ENCODE peak calls at places on chromosomes 13 and 19, in five cellular contexts. One of them, this sample, is unnamed.

GRCh38 chr13:59677966-59678814 is 485.5 kb downstream of the DIAPH3 start:
- DNase-seq in skeletal muscle cell: peak; percentile 26
- DNase-seq in stomach: no peak
- DNase-seq in foreskin fibroblast: peak; percentile 9
- DNase-seq in cardiac fibroblast: peak; percentile 82
- DNase-seq in this sample: no peak

GRCh38 chr19:34380639-34381241 is 15.7 kb downstream of the GPI start:
- DNase-seq in skeletal muscle cell: no peak
- DNase-seq in cardiac fibroblast: no peak
- DNase-seq in stomach: no peak
- DNase-seq in foreskin fibroblast: no peak
- DNase-seq in this sample: no peak

GRCh38 chr13:24050796-24051715 is 109.5 kb upstream of the SPATA13 start:
- DNase-seq in skeletal muscle cell: no peak
- DNase-seq in foreskin fibroblast: no peak
- DNase-seq in stomach: no peak
- DNase-seq in cardiac fibroblast: no peak
- DNase-seq in this sample: no peak

GRCh38 chr19:45472557-45473365 is 5.0 kb downstream of the FOSB start:
- DNase-seq in foreskin fibroblast: no peak
- DNase-seq in skeletal muscle cell: no peak
- DNase-seq in cardiac fibroblast: no peak
- DNase-seq in stomach: no peak
- DNase-seq in this sample: no peak

GRCh38 chr13:100773429-100773828 is 98.8 kb upstream of the TMTC4 start:
- DNase-seq in stomach: no peak
- DNase-seq in cardiac fibroblast: no peak
- DNase-seq in skeletal muscle cell: no peak
- DNase-seq in foreskin fibroblast: no peak
- DNase-seq in this sample: no peak

GRCh38 chr19:35983177-35983576 is 11.8 kb upstream of the SDHAF1 start:
- DNase-seq in cardiac fibroblast: no peak
- DNase-seq in stomach: no peak
- DNase-seq in skeletal muscle cell: no peak
- DNase-seq in foreskin fibroblast: no peak
- DNase-seq in this sample: no peak

GRCh38 chr13:29937836-29938235 is 87.4 kb upstream of the UBL3 start:
- DNase-seq in skeletal muscle cell: no peak
- DNase-seq in stomach: no peak
- DNase-seq in foreskin fibroblast: no peak
- DNase-seq in cardiac fibroblast: no peak
- DNase-seq in this sample: peak; percentile 65

GRCh38 chr13:46810440-46810839 is 13.5 kb upstream of the ESD start:
- DNase-seq in cardiac fibroblast: peak; percentile 62
- DNase-seq in skeletal muscle cell: no peak
- DNase-seq in foreskin fibroblast: no peak
- DNase-seq in stomach: no peak
- DNase-seq in this sample: no peak

GRCh38 chr13:48185018-48185417 is 48.0 kb upstream of the ITM2B start:
- DNase-seq in cardiac fibroblast: peak; percentile 11
- DNase-seq in skeletal muscle cell: no peak
- DNase-seq in foreskin fibroblast: no peak
- DNase-seq in stomach: no peak
- DNase-seq in this sample: no peak

GRCh38 chr13:113789167-113789566 is 30.1 kb downstream of the TMEM255B start:
- DNase-seq in foreskin fibroblast: no peak
- DNase-seq in stomach: no peak
- DNase-seq in skeletal muscle cell: no peak
- DNase-seq in cardiac fibroblast: no peak
- DNase-seq in this sample: no peak

GRCh38 chr19:40622773-40623075 is 21.6 kb downstream of the LTBP4 start:
- DNase-seq in foreskin fibroblast: no peak
- DNase-seq in cardiac fibroblast: no peak
- DNase-seq in stomach: no peak
- DNase-seq in skeletal muscle cell: no peak
- DNase-seq in this sample: no peak

GRCh38 chr19:40625406-40626120 is 24.4 kb downstream of the LTBP4 start:
- DNase-seq in cardiac fibroblast: no peak
- DNase-seq in skeletal muscle cell: no peak
- DNase-seq in foreskin fibroblast: no peak
- DNase-seq in stomach: no peak
- DNase-seq in this sample: no peak

GRCh38 chr19:40621966-40622772 is 21.0 kb downstream of the LTBP4 start:
- DNase-seq in foreskin fibroblast: no peak
- DNase-seq in cardiac fibroblast: no peak
- DNase-seq in stomach: no peak
- DNase-seq in skeletal muscle cell: no peak
- DNase-seq in this sample: no peak

GRCh38 chr19:40621283-40621682 is 20.1 kb downstream of the LTBP4 start:
- DNase-seq in stomach: no peak
- DNase-seq in foreskin fibroblast: no peak
- DNase-seq in skeletal muscle cell: no peak
- DNase-seq in cardiac fibroblast: no peak
- DNase-seq in this sample: no peak

DNA sequence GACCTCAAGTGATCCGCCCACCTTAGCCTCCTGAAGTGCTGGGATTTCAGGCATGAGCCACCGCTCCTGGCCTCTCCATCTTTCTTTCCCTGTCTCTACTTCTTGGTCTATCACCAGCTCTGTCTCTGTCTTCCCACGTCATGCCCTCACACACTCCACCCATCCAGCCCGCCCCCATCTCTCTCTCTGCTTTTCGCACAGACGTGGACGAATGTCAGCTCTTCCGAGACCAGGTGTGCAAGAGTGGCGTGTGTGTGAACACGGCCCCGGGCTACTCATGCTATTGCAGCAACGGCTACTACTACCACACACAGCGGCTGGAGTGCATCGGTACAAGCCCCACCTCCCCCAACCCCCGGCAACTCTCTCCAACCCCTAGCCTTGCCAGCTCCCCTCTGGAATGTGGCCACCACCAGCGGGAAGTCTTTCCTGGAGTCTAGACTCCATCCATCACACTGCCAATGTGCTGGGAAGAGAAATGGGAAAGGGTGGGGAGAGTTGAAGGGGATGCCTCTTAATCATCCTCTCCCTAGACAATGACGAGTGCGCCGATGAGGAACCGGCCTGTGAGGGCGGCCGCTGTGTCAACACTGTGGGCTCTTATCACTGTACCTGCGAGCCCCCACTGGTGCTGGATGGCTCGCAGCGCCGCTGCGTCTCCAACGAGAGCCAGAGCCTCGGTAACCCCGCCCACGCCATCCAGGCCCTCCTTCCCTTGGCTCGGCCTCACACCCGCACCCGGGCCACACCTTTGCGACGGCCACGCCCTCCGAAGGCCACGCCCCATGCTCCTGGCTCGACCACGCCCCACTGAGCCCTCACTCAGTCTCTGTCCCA is 22.5 kb downstream of the LTBP4 start:
- DNase-seq in stomach: no peak
- DNase-seq in cardiac fibroblast: no peak
- DNase-seq in skeletal muscle cell: no peak
- DNase-seq in foreskin fibroblast: no peak
- DNase-seq in this sample: no peak
- H3K4me3 ChIP-seq in stomach: no peak overlapping the region
- H3K4me3 ChIP-seq in cardiac fibroblast: no peak overlapping the region
- H3K4me3 ChIP-seq in skeletal muscle cell: no peak overlapping the region
- H3K4me3 ChIP-seq in foreskin fibroblast: no peak overlapping the region
- H3K4me3 ChIP-seq in this sample: no peak overlapping the region

GRCh38 chr19:1911098-1911497 is 5.9 kb downstream of the ADAT3 start:
- DNase-seq in skeletal muscle cell: no peak
- DNase-seq in cardiac fibroblast: no peak
- DNase-seq in foreskin fibroblast: no peak
- DNase-seq in stomach: no peak
- DNase-seq in this sample: no peak
- H3K4me3 ChIP-seq in skeletal muscle cell: no peak overlapping the region
- H3K4me3 ChIP-seq in cardiac fibroblast: no peak overlapping the region
- H3K4me3 ChIP-seq in foreskin fibroblast: no peak overlapping the region
- H3K4me3 ChIP-seq in stomach: no peak overlapping the region
- H3K4me3 ChIP-seq in this sample: no peak overlapping the region

GRCh38 chr13:21675095-21676007 is 4.5 kb downstream of the FGF9 start:
- DNase-seq in cardiac fibroblast: no peak
- DNase-seq in skeletal muscle cell: no peak
- DNase-seq in stomach: peak; percentile 40
- DNase-seq in foreskin fibroblast: no peak
- DNase-seq in this sample: no peak
- H3K4me3 ChIP-seq in cardiac fibroblast: no peak overlapping the region
- H3K4me3 ChIP-seq in skeletal muscle cell: peak overlapping the region; percentile 32
- H3K4me3 ChIP-seq in stomach: peak overlapping the region; percentile 59
- H3K4me3 ChIP-seq in foreskin fibroblast: peak overlapping the region; percentile 19
- H3K4me3 ChIP-seq in this sample: peak overlapping the region; percentile 50

GRCh38 chr19:38005224-38005614 is 98.2 kb downstream of the SIPA1L3 start:
- DNase-seq in foreskin fibroblast: no peak
- DNase-seq in stomach: no peak
- DNase-seq in skeletal muscle cell: no peak
- DNase-seq in cardiac fibroblast: no peak
- DNase-seq in this sample: no peak

GRCh38 chr19:38003427-38004099 is 96.6 kb downstream of the SIPA1L3 start:
- DNase-seq in stomach: peak; percentile 77
- DNase-seq in foreskin fibroblast: peak; percentile 97
- DNase-seq in skeletal muscle cell: peak; percentile 54
- DNase-seq in cardiac fibroblast: peak; percentile 97
- DNase-seq in this sample: no peak

GRCh38 chr19:38004100-38004504 is 97.1 kb downstream of the SIPA1L3 start:
- DNase-seq in foreskin fibroblast: no peak
- DNase-seq in stomach: no peak
- DNase-seq in cardiac fibroblast: no peak
- DNase-seq in skeletal muscle cell: no peak
- DNase-seq in this sample: no peak

GRCh38 chr19:38006361-38007045 is 99.5 kb downstream of the SIPA1L3 start:
- DNase-seq in cardiac fibroblast: no peak
- DNase-seq in stomach: no peak
- DNase-seq in foreskin fibroblast: no peak
- DNase-seq in skeletal muscle cell: no peak
- DNase-seq in this sample: no peak

DNA sequence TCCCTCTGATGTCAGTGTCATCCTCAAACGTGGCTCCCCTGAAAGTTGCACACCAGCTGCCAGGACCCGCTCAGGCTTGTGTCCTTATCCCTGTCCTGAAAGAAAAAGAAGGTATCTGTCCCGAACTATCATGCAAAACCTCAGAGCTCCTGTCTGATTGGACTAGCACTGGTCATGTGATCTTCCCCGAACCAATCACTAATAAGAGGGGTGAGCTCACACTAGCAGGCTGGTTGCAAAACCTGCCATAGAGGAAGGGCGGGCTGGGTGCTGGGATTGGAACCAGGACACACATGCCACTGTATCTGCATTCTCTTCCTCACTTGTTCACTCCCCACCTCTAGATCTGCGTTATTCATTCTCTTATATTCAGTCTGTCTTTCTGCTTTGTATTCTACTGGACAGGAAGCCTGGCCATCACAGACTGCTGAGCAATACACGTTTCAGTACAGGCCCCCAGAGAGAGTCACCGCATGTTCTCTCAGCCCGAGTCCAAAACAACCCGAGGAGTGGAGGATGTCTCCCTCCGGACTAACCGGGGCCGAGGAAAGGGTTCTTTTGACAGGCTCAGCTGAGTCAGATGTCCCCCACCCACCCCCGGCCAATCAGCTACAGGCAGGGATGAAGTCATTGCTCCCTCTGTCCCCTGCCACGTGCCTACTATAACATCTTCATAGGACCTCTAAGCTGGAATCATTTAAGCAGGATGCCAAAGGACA is 97.7 kb downstream of the SIPA1L3 start:
- DNase-seq in cardiac fibroblast: peak; percentile 99
- DNase-seq in stomach: peak; percentile 55
- DNase-seq in skeletal muscle cell: peak; percentile 93
- DNase-seq in foreskin fibroblast: peak; percentile 98
- DNase-seq in this sample: no peak
- H3K4me3 ChIP-seq in cardiac fibroblast: peak overlapping the region; percentile 46
- H3K4me3 ChIP-seq in stomach: peak overlapping the region; percentile 38
- H3K4me3 ChIP-seq in skeletal muscle cell: peak overlapping the region; percentile 40
- H3K4me3 ChIP-seq in foreskin fibroblast: peak overlapping the region; percentile 24
- H3K4me3 ChIP-seq in this sample: no peak overlapping the region

GRCh38 chr19:1214862-1215731 is 9.5 kb downstream of the STK11 start:
- DNase-seq in stomach: peak; percentile 82
- DNase-seq in foreskin fibroblast: no peak
- DNase-seq in skeletal muscle cell: no peak
- DNase-seq in cardiac fibroblast: no peak
- DNase-seq in this sample: no peak

GRCh38 chr19:1211494-1212234 is 6.1 kb downstream of the STK11 start:
- DNase-seq in skeletal muscle cell: no peak
- DNase-seq in cardiac fibroblast: no peak
- DNase-seq in stomach: peak; percentile 64
- DNase-seq in foreskin fibroblast: no peak
- DNase-seq in this sample: no peak

GRCh38 chr19:1213391-1214286 is 8.1 kb downstream of the STK11 start:
- DNase-seq in stomach: peak; percentile 73
- DNase-seq in foreskin fibroblast: peak; percentile 91
- DNase-seq in cardiac fibroblast: peak; percentile 52
- DNase-seq in skeletal muscle cell: peak; percentile 65
- DNase-seq in this sample: no peak

GRCh38 chr19:1216756-1217155 is 11.2 kb downstream of the STK11 start:
- DNase-seq in cardiac fibroblast: no peak
- DNase-seq in stomach: no peak
- DNase-seq in foreskin fibroblast: no peak
- DNase-seq in skeletal muscle cell: no peak
- DNase-seq in this sample: no peak

DNA sequence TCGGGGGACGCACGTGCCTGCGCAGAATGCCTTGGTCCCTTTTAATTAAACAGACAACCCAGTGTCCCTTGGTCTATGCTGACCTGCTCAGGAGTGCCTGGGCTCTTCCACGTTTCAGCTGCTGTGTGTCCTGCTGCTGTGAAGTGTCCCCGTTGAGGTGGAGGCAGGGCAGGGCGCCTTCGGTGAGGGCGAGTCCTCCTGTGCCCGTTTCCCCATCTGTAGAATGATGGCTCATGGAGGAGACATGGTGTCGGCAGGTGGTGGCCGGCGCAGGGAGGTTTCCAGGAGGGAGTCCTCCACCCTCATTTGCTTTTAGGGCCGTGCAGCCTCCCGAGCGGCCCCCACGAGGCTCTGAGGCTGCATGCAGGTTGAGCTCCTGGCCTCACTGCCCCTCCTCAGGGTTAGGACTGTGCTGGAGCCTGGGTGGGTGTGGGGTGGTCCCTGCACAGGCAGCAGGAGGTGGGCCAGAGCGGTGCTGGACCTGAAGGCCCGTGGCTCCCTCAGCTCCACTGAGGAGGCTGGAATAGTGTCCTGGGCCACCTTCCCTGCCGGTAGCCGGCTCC is 8.8 kb downstream of the STK11 start:
- DNase-seq in stomach: no peak
- DNase-seq in skeletal muscle cell: no peak
- DNase-seq in foreskin fibroblast: no peak
- DNase-seq in cardiac fibroblast: no peak
- DNase-seq in this sample: no peak
- H3K4me3 ChIP-seq in stomach: no peak overlapping the region
- H3K4me3 ChIP-seq in skeletal muscle cell: no peak overlapping the region
- H3K4me3 ChIP-seq in foreskin fibroblast: no peak overlapping the region
- H3K4me3 ChIP-seq in cardiac fibroblast: no peak overlapping the region
- H3K4me3 ChIP-seq in this sample: no peak overlapping the region